ENCODE peak calls at places on chromosome 7, in ten cellular contexts. J is neural progenitor cell; R is A549; N is hepatocyte; S is IMR-90; P is left ventricle myocardium inferior; O is cardiac muscle cell; Y is CD8-positive, alpha-beta T cell; X is MM.1S; A is endothelial cell of umbilical vein. V is an unnamed sample.

GRCh38 chr7:73423519-73424485 is 9.8 kb upstream of the FZD9 start:
- DNase-seq in J (peak; percentile 46), R (no peak), N (peak; percentile 45), S (peak; percentile 26), P (no peak), O (peak; percentile 50), Y (no peak), X (no peak), A (peak; percentile 40), V (peak; percentile 13)

GRCh38 chr7:50555594-50556140 is 9.5 kb downstream of the DDC start:
- DNase-seq in J (no peak), R (no peak), N (no peak), S (no peak), P (no peak), O (no peak), Y (no peak), X (no peak), A (no peak), V (no peak)

GRCh38 chr7:34044734-34045353 is 139.5 kb downstream of the BMPER start:
- DNase-seq in J (no peak), R (no peak), N (no peak), S (no peak), P (no peak), O (no peak), Y (no peak), X (no peak), A (no peak), V (no peak)

GRCh38 chr7:8190121-8190895 is 71.7 kb downstream of the ICA1 start:
- DNase-seq in J (peak; percentile 78), R (peak; percentile 43), N (peak; percentile 64), S (peak; percentile 54), P (no peak), O (peak; percentile 60), Y (peak; percentile 70), X (peak; percentile 72), A (peak; percentile 65), V (peak; percentile 68)

GRCh38 chr7:43577485-43577951 is 5.4 kb upstream of the STK17A start:
- DNase-seq in J (no peak), R (peak; percentile 59), N (peak; percentile 49), S (peak; percentile 61), P (no peak), O (peak; percentile 39), Y (no peak), X (no peak), A (no peak), V (peak; percentile 78)

GRCh38 chr7:135690566-135690965 is 28.3 kb downstream of the STMP1 start:
- DNase-seq in J (no peak), R (no peak), N (no peak), S (peak; percentile 72), P (no peak), O (no peak), Y (no peak), X (no peak), A (peak; percentile 49), V (peak; percentile 34)

GRCh38 chr7:151172273-151173141 is 5.0 kb upstream of the GBX1 start:
- DNase-seq in J (peak; percentile 84), R (peak; percentile 77), N (peak; percentile 84), S (peak; percentile 50), P (peak; percentile 75), O (peak; percentile 80), Y (peak; percentile 85), X (peak; percentile 77), A (peak; percentile 76), V (peak; percentile 37)

GRCh38 chr7:151940048-151940845 is 16.0 kb upstream of the GALNTL5 start:
- DNase-seq in J (no peak), R (peak; percentile 17), N (no peak), S (peak; percentile 62), P (peak; percentile 39), O (peak; percentile 87), Y (no peak), X (no peak), A (no peak), V (peak; percentile 68)

GRCh38 chr7:22147113-22147512 is 201.4 kb upstream of the CDCA7L start:
- DNase-seq in J (no peak), R (no peak), N (no peak), S (no peak), P (no peak), O (no peak), Y (no peak), X (no peak), A (no peak), V (no peak)

GRCh38 chr7:93298671-93299070 is 66.5 kb downstream of the VPS50 start:
- DNase-seq in J (no peak), R (no peak), N (no peak), S (peak; percentile 42), P (no peak), O (peak; percentile 18), Y (no peak), X (no peak), A (no peak), V (peak; percentile 46)

GRCh38 chr7:20013551-20013950 is 203.6 kb downstream of the MACC1 start:
- DNase-seq in J (no peak), R (no peak), N (no peak), S (no peak), P (no peak), O (no peak), Y (no peak), X (no peak), A (no peak), V (no peak)

GRCh38 chr7:4603843-4604231 is 78.3 kb upstream of the FOXK1 start:
- DNase-seq in J (no peak), R (no peak), N (no peak), S (no peak), P (no peak), O (no peak), Y (no peak), X (no peak), A (no peak), V (no peak)

GRCh38 chr7:156968183-156968582 is 18.7 kb downstream of the NOM1 start:
- DNase-seq in J (no peak), R (no peak), N (no peak), S (no peak), P (no peak), O (no peak), Y (no peak), X (no peak), A (no peak), V (no peak)

GRCh38 chr7:111091623-111092370 is 870 bp downstream of the LRRN3 start:
- DNase-seq in J (peak; percentile 79), R (no peak), N (no peak), S (no peak), P (no peak), O (no peak), Y (no peak), X (no peak), A (peak; percentile 40), V (peak; percentile 13)

GRCh38 chr7:105403128-105403527 is 14.4 kb upstream of the SRPK2 start:
- DNase-seq in J (no peak), R (no peak), N (no peak), S (no peak), P (no peak), O (no peak), Y (no peak), X (no peak), A (no peak), V (no peak)

GRCh38 chr7:134690016-134690415 is 43.4 kb downstream of the BPGM start:
- DNase-seq in J (no peak), R (peak; percentile 40), N (peak; percentile 72), S (peak; percentile 81), P (no peak), O (peak; percentile 76), Y (no peak), X (peak; percentile 65), A (peak; percentile 56), V (peak; percentile 64)

GRCh38 chr7:24788075-24788474 is 30.8 kb upstream of the GSDME start:
- DNase-seq in J (no peak), R (no peak), N (no peak), S (no peak), P (no peak), O (no peak), Y (no peak), X (no peak), A (no peak), V (no peak)
- TF ChIP-seq CTCF in J (peak; percentile 45), R (peak; percentile 27), N (no peak), S (no peak), P (peak; percentile 32), O (peak; percentile 41), Y (peak; percentile 18), X (peak; percentile 41), A (peak; percentile 29), V (peak; percentile 71)

DNA sequence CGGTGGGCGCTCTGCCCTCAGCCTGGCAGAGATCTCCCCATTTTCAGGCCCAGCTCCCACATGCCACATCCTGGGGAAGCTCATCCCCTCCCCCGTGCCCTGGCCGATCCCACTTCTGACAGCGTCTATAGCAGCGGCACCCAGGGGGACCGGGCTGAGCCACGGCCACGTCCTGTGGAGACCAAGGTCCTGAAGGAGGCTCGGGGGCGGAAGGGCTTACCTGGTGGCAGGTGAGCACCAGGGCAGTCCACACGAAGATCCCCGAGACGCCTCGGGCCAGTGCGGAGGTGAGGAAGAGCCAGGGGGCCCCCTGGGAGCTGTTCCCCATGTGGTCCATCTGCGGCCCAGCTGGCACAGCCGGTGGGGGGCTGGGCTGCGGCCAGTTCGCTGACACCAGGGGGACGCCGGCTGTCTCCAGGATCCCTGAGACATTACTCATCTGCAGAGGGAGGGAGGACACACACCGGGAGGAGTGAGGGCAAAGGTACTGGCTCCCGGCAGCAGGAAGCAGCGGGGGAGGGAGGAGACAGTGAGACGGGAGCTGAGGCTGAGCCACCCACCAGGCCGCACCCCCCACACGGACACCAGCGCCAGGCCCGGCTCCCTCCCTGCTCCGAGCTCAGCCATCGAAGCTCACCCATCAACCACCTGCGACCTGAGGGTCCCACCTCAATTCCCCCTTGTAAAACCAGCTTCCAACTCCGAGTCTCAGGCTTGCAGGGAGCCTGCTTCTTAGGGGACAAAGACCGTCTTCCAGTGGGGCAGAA is 776 bp downstream of the TMEM184A start:
- DNase-seq in J (no peak), R (peak; percentile 94), N (peak; percentile 93), S (peak; percentile 89), P (no peak), O (peak; percentile 83), Y (no peak), X (no peak), A (peak; percentile 28), V (peak; percentile 65)
- H3K4me3 ChIP-seq in J (no peak overlapping the region), R (peak overlapping the region; percentile 55), N (no peak overlapping the region), S (no peak overlapping the region), P (no peak overlapping the region), O (no peak overlapping the region), Y (no peak overlapping the region), X (no peak overlapping the region), A (no peak overlapping the region), V (no peak overlapping the region)

DNA sequence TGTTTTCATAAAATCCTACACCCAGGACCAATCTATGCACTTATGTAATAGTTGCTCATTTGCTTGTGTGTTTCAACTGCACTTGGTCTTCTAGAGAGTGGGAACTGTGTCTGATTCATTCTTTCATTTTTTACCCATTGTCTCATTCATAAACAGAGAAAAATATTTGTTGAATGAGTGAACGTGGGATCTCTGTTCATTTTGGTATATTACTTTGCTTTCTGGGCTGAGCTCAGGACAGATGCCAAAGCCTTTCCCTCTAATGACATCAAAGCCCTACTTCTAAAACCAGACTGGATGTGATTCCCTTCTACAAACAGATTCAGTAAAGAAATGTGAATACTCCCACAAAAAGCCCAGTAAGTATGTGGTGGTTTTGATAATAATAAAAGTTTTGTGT is 145.2 kb downstream of the ST7 start:
- DNase-seq in J (no peak), R (no peak), N (no peak), S (peak; percentile 99), P (no peak), O (peak; percentile 66), Y (no peak), X (no peak), A (peak; percentile 46), V (peak; percentile 95)
- H3K27ac ChIP-seq in J (no peak overlapping the region), R (no peak overlapping the region), N (no peak overlapping the region), S (no peak overlapping the region), P (no peak overlapping the region), O (no peak overlapping the region), Y (no peak overlapping the region), X (no peak overlapping the region), A (no peak overlapping the region), V (peak overlapping the region; percentile 66)

GRCh38 chr7:2651336-2651735 is 19.6 kb downstream of the TTYH3 start:
- DNase-seq in J (peak; percentile 58), R (no peak), N (no peak), S (no peak), P (no peak), O (peak; percentile 36), Y (no peak), X (no peak), A (no peak), V (no peak)
- TF ChIP-seq CTCF in J (peak; percentile 32), R (no peak), N (peak; percentile 11), S (no peak), P (no peak), O (peak; percentile 13), Y (no peak), X (peak; percentile 13), A (peak; percentile 22), V (peak; percentile 26)